ENCODE peak calls at places on chromosomes 13 and 19, in four cellular contexts. P, E, T and U are unnamed samples.

GRCh38 chr13:32895296-32895695 is 120.9 kb upstream of the KL start:
- DNase-seq in P (no peak), E (no peak), T (no peak), U (no peak)

GRCh38 chr19:30406220-30406944 is 34.2 kb downstream of the ZNF536 start:
- DNase-seq in P (no peak), E (no peak), T (no peak), U (peak; percentile 16)

GRCh38 chr13:86486582-86486981 is 687.4 kb upstream of the SLITRK6 start:
- DNase-seq in P (no peak), E (no peak), T (no peak), U (no peak)

GRCh38 chr19:17860331-17860992 is 752 bp downstream of the RPL18A start:
- DNase-seq in P (no peak), E (no peak), T (no peak), U (no peak)

GRCh38 chr13:112818040-112818697 is 128.3 kb downstream of the ATP11A start:
- DNase-seq in P (no peak), E (no peak), T (peak; percentile 10), U (no peak)

GRCh38 chr13:50448535-50448981 is 394.9 kb downstream of the DLEU7 start:
- DNase-seq in P (no peak), E (no peak), T (no peak), U (no peak)

GRCh38 chr19:53549354-53549753 is 11.4 kb downstream of the ZNF331 start:
- DNase-seq in P (peak; percentile 35), E (no peak), T (no peak), U (no peak)

GRCh38 chr13:110030394-110030928 is 244.1 kb upstream of the IRS2 start:
- DNase-seq in P (no peak), E (no peak), T (no peak), U (no peak)

GRCh38 chr19:7900401-7900870 is 3.2 kb upstream of the MAP2K7 start:
- DNase-seq in P (no peak), E (no peak), T (no peak), U (no peak)

GRCh38 chr19:5990289-5990797 is 12.4 kb upstream of the RANBP3 start:
- DNase-seq in P (no peak), E (no peak), T (no peak), U (peak; percentile 6)

GRCh38 chr13:97004096-97004876 is 10.0 kb upstream of the OXGR1 start:
- DNase-seq in P (no peak), E (no peak), T (no peak), U (no peak)

GRCh38 chr13:82898625-82899024 is 983.6 kb downstream of the SLITRK1 start:
- DNase-seq in P (no peak), E (no peak), T (no peak), U (no peak)

GRCh38 chr19:793775-794174 is 3.5 kb upstream of the PTBP1 start:
- DNase-seq in P (no peak), E (no peak), T (no peak), U (no peak)

GRCh38 chr13:40064154-40064713 is 408.8 kb downstream of the COG6 start:
- DNase-seq in P (no peak), E (no peak), T (no peak), U (no peak)

GRCh38 chr19:5804516-5805464 is at the start of gene NRTN:
- DNase-seq in P (no peak), E (peak; percentile 59), T (peak; percentile 69), U (no peak)

DNA sequence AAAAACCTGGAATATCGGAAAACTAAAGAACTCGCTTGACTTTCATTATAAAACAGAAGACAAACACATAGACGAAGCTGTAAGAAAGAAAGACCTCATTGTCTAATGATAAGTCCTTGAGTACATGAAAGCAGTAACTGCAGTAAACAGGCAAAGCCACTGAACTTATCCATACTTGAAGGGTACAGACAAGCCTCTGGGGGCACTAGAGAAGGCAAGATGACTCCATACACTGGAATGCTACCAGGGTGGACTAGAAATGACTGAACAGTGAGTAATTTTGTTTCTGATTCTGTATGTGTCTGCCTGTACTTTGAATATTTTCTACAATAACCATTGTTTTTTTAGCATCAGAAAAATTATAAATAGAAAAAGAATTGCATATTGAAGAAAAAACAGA is 507.9 kb downstream of the UQCRFS1 start:
- DNase-seq in P (peak; percentile 27), E (no peak), T (no peak), U (no peak)
- TF ChIP-seq CTCF in P (peak; percentile 49), E (no peak), T (no peak), U (peak; percentile 54)

GRCh38 chr19:16698914-16699313 is 20.7 kb upstream of the NWD1 start:
- DNase-seq in P (no peak), E (no peak), T (no peak), U (no peak)

GRCh38 chr19:16702123-16702522 is 17.5 kb upstream of the NWD1 start:
- DNase-seq in P (peak; percentile 36), E (no peak), T (no peak), U (no peak)

DNA sequence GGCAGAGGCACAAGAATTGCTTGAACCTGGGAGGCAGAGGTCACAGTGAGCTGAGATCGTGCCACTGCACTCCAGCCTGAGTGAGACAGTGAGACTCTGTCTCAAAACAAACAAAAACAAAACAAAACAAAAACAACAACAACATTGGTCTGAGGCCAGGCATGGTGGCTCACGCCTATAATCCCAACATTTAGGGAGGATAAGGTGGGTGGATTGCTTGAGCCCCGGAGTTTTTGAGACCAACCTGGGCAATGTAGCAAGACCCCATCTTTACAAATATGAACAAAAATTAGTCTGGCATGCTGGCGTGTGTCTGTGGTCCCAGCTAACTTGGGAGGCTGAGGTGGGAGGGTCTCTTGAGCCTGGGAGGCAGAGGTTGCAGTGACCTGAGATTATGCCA is 16.0 kb upstream of the NWD1 start:
- DNase-seq in P (no peak), E (no peak), T (no peak), U (no peak)
- TF ChIP-seq CTCF in P (no peak), E (no peak), T (no peak), U (no peak)

GRCh38 chr13:69956343-69956742 is 151.3 kb upstream of the ATXN8OS start:
- DNase-seq in P (no peak), E (no peak), T (no peak), U (no peak)
- TF ChIP-seq CTCF in P (no peak), E (no peak), T (no peak), U (no peak)

DNA sequence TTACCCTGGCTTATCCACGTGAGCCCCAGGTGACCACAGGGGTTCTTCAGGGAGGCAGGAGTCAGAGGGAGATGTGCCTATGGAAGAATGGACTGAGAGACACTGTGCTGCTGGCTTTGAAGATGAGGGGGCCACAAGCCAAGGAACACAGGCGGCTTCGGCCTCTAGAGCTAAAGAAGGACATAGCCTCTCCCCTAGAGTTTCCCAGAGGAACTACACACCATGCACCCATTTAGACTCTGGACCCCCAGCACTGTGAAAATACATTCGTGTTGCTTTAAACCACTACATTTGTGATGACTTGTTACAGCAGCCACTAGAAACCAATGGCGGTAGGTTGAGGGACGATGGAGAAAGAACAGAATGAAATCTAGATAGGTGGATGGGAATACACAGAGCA is 13.7 kb upstream of the ATF5 start:
- DNase-seq in P (no peak), E (no peak), T (no peak), U (no peak)
- TF ChIP-seq CTCF in P (no peak), E (no peak), T (no peak), U (no peak)

DNA sequence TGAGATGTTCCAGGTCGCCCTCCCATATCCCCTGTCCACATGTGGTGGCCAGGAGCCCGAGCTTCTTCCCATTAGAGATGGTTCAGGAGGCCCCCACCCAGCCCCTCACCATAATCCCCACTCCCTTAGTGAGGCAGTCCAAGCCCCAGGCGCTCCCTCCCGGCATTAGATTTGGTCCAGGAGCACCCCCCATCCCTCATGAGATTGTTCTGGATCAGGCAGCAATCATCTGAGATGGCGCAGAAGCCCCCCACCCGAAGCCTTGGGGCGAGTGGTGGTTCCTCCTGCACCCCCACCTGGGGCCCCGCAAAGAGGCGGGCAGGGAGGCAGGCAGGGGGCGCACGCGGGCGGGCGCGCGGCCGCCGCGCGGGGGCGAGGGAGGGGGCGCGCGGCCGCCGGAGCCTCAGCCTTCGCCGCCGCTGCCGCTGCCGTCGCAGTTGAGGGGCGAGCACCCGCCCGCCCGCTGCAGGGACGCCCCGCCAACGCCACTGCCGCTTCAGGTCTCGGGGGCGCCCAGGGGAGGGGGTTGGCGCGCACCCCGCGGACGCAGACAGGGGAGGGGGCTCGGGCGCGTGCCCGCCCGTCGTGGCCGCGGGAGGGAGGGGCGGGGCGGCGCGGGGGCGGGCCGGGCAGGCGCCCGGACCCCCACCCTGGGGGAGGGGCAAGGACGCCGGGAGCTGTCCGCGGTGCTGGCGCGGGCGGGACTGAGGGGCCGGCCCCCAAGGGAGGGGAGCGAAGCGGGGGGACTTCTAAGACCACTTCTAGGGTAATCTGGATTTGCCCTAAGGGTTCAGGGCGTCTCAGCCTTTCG is 46.4 kb upstream of the SHKBP1 start:
- DNase-seq in P (no peak), E (no peak), T (no peak), U (peak; percentile 58)
- TF ChIP-seq CTCF in P (no peak), E (no peak), T (no peak), U (peak; percentile 26)

GRCh38 chr19:3059653-3060052 is 2.6 kb downstream of the TLE5 start:
- DNase-seq in P (no peak), E (no peak), T (no peak), U (no peak)

GRCh38 chr19:3060852-3061182 is 1.5 kb downstream of the TLE5 start:
- DNase-seq in P (no peak), E (no peak), T (no peak), U (no peak)

GRCh38 chr19:3062165-3063105 is at the start of gene TLE5:
- DNase-seq in P (no peak), E (peak; percentile 72), T (peak; percentile 78), U (no peak)

GRCh38 chr19:3064011-3064330 is 1.7 kb upstream of the TLE5 start:
- DNase-seq in P (no peak), E (no peak), T (no peak), U (no peak)

DNA sequence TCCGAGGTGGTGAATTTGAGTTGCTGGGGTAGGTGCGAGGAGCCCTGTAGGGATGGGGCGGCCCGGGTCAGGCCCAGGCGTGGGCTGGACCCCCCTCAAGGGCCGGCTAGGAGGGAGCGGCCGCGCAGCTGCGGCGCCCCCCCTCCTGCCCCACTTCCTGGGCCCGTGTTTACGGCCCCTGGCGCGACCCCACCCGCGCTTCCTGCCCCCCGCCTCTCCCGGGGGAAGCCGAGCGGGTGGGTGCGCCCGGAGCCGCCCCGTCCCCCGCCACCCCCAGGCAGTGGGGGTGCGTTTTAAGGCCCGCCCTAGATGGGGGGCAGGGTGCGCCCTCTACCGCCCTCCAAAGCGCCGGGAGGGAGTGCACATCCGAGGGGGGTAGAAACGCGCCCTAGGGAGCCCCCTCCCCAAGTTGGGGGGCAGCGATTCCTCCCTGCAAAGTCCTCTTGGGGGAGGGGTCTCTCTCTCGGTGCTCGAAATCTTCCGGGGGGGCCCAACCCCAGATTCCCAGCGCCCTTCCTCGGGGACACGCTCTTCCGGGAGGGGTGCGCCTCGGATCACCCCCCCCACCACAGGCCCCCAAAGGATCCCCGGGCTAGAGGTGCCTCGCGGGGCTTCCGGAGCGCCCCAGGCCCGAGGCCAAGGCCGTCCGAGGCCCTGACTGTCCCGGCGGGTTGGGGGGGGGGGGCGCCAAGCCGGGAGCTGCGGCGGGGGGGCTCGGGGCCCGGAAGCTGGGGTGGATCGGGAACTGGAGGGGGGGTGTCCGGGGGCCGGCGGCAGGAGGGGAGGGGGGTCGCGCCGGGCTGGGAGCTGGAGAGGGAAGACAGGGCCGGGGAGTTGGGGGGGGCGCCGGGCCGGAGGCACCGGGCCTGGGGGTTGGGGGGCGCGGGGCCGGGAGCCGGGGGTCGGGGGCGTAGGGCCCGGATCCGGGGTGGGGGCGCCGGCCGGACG is 807 bp downstream of the TLE5 start:
- DNase-seq in P (no peak), E (peak; percentile 86), T (peak; percentile 52), U (no peak)
- TF ChIP-seq CTCF in P (peak; percentile 31), E (peak; percentile 16), T (no peak), U (peak; percentile 43)